ENCODE peak calls at places on chromosomes 12 and 14, in four cellular contexts. C is stimulated activated CD4-positive, alpha-beta T cell treated with anti-CD3 and anti-CD28 coated beads, Interleukin-4, amount 100 ng/mL, for 24 hours; D is amygdala; J is fibroblast of pulmonary artery. F is an unnamed sample.

GRCh38 chr12:13093191-13093849 is 10.1 kb downstream of the GSG1 start:
- DNase-seq in C (no peak), D (no peak), J (no peak), F (peak; percentile 15)

GRCh38 chr12:47032644-47033043 is 46.8 kb upstream of the PCED1B start:
- DNase-seq in C (peak; percentile 28), D (no peak), J (peak; percentile 87), F (peak; percentile 66)

GRCh38 chr12:4434721-4435425 is 10.7 kb downstream of the FGF6 start:
- DNase-seq in C (no peak), D (no peak), J (no peak), F (no peak)

GRCh38 chr12:132248439-132249157 is 80.8 kb downstream of the GALNT9 start:
- DNase-seq in C (no peak), D (no peak), J (peak; percentile 64), F (peak; percentile 28)

GRCh38 chr12:46492471-46493351 is 120.1 kb upstream of the SLC38A2 start:
- DNase-seq in C (no peak), D (no peak), J (peak; percentile 94), F (peak; percentile 77)

GRCh38 chr14:37145395-37145794 is 27.0 kb downstream of the SLC25A21 start:
- DNase-seq in C (no peak), D (no peak), J (no peak), F (no peak)

GRCh38 chr12:112839386-112839972 is 47.9 kb downstream of the RPH3A start:
- DNase-seq in C (no peak), D (no peak), J (peak; percentile 86), F (peak; percentile 100)

GRCh38 chr12:88556213-88556612 is 24.1 kb downstream of the KITLG start:
- DNase-seq in C (no peak), D (no peak), J (no peak), F (no peak)

GRCh38 chr12:25853696-25854095 is 104.8 kb upstream of the RASSF8 start:
- DNase-seq in C (no peak), D (no peak), J (no peak), F (no peak)